ENCODE peak calls at places on chromosomes 12 and 14, in five cellular contexts. Q is lung; Y is HT-29; V is activated CD4-positive, alpha-beta T cell treated with anti-CD3 and anti-CD28 coated beads, Interleukin-2, amount 50 U/mL, for 1 hour; O is HTR-8/SVneo. D is an unnamed sample.

GRCh38 chr12:95857799-95858198 is 953 bp upstream of the SNRPF start:
- DNase-seq in O (no peak), Q (no peak), V (no peak), Y (no peak), D (no peak)

GRCh38 chr14:67167420-67168109 is 21.7 kb upstream of the GARIN2 start:
- DNase-seq in Q (no peak), Y (no peak), O (peak), V (no peak), D (no peak)

GRCh38 chr12:6363330-6364036 is 11.9 kb downstream of the SCNN1A start:
- DNase-seq in O (no peak), Y (peak), V (peak), Q (no peak), D (peak)

GRCh38 chr14:61319086-61319485 is 2.3 kb upstream of the PRKCH start:
- DNase-seq in Q (no peak), Y (no peak), O (no peak), V (no peak), D (no peak)

GRCh38 chr14:52848626-52849025 is 57.2 kb upstream of the GNPNAT1 start:
- DNase-seq in Q (no peak), V (no peak), O (no peak), Y (no peak), D (no peak)

GRCh38 chr14:30194769-30195168 is 267.1 kb upstream of the PRKD1 start:
- DNase-seq in V (no peak), Q (no peak), O (peak), Y (no peak), D (no peak)

GRCh38 chr14:81632162-81632561 is 98.5 kb upstream of the SEL1L start:
- DNase-seq in Q (no peak), Y (no peak), V (no peak), O (no peak), D (no peak)

GRCh38 chr14:35220027-35220676 is 72.0 kb upstream of the PSMA6 start:
- DNase-seq in O (no peak), Y (no peak), Q (no peak), V (no peak), D (no peak)

GRCh38 chr12:125092108-125092871 is 27.1 kb downstream of the AACS start:
- DNase-seq in Q (no peak), V (no peak), O (no peak), Y (no peak), D (no peak)

D was measured in CD8-positive, alpha-beta T cell.